ENCODE peak calls at places on chromosomes 3 and 15, in four cellular contexts. S is testis, K is left ventricle myocardium inferior, G is SJSA1. R is an unnamed sample. For H3K4me1, the result is how much of the 10 kb centered on the place peaks cover.

GRCh38 chr3:128082545-128082944 is 30.3 kb downstream of the SEC61A1 start:
- DNase-seq in G (no peak), K (no peak), S (no peak), R (no peak)

GRCh38 chr3:29144807-29145206 is 136.1 kb upstream of the RBMS3 start:
- DNase-seq in G (peak), S (peak), K (peak), R (peak)

GRCh38 chr3:45473841-45474240 is 85.5 kb downstream of the LARS2 start:
- DNase-seq in G (no peak), K (no peak), S (no peak), R (peak)

GRCh38 chr15:50764331-50765201 is 940 bp downstream of the SPPL2A start:
- DNase-seq in S (no peak), K (no peak), G (no peak), R (no peak)

GRCh38 chr3:174440350-174440716 is 418.8 kb upstream of the NAALADL2 start:
- DNase-seq in S (peak), K (no peak), G (no peak), R (peak)

GRCh38 chr3:117141821-117142220 is 432.2 kb downstream of the TUSC7 start:
- DNase-seq in S (no peak), G (no peak), K (no peak), R (no peak)

GRCh38 chr15:85179700-85180099 is 198.0 kb downstream of the PDE8A start:
- DNase-seq in K (no peak), S (no peak), G (no peak), R (no peak)

GRCh38 chr3:131794766-131795381 is 239.9 kb downstream of the CPNE4 start:
- DNase-seq in G (no peak), K (no peak), S (peak), R (peak)

GRCh38 chr3:176974303-176974702 is 223.0 kb downstream of the TBL1XR1 start:
- DNase-seq in S (no peak), K (no peak), G (no peak), R (no peak)

GRCh38 chr3:52446042-52446441 is 1.1 kb upstream of the SEMA3G start:
- DNase-seq in K (no peak), S (no peak), G (no peak), R (no peak)

GRCh38 chr3:27606537-27606936 is 115.6 kb downstream of the EOMES start:
- DNase-seq in S (no peak), G (no peak), K (no peak), R (no peak)

GRCh38 chr15:65368300-65368617 is 9.5 kb downstream of the IGDCC3 start:
- DNase-seq in G (no peak), S (no peak), K (no peak), R (peak)

GRCh38 chr3:47781326-47781684 is 388 bp downstream of the SMARCC1 start:
- DNase-seq in S (peak), G (peak), K (peak), R (peak)

GRCh38 chr3:177811835-177812234 is 614.6 kb upstream of the TBL1XR1 start:
- DNase-seq in S (no peak), K (no peak), G (no peak), R (no peak)

GRCh38 chr15:46768287-46768686 is 949.0 kb upstream of the SEMA6D start:
- DNase-seq in G (no peak), K (no peak), S (no peak), R (no peak)

GRCh38 chr15:100291106-100291505 is 50.7 kb downstream of the ADAMTS17 start:
- DNase-seq in S (no peak), G (no peak), K (no peak), R (no peak)

GRCh38 chr15:74955017-74955416 is 1.6 kb downstream of the RPP25 start:
- DNase-seq in K (no peak), G (no peak), S (no peak), R (no peak)

GRCh38 chr15:49441816-49442215 is 18.8 kb downstream of the FGF7 start:
- DNase-seq in S (no peak), G (no peak), K (no peak), R (no peak)
- H3K4me3 ChIP-seq in S (no peak), G (no peak), K (no peak), R (no peak)

GRCh38 chr3:12979947-12980487 is 93.2 kb downstream of the IQSEC1 start:
- DNase-seq in K (no peak), G (no peak), S (no peak), R (no peak)
- H3K4me1 ChIP-seq in K (under half), G (under half), S (under half), R (under half)

GRCh38 chr15:61396235-61396927 is 167.3 kb upstream of the RORA start:
- DNase-seq in S (no peak), K (no peak), G (no peak), R (no peak)

GRCh38 chr15:61398310-61398709 is 169.2 kb upstream of the RORA start:
- DNase-seq in S (no peak), G (no peak), K (no peak), R (no peak)

GRCh38 chr15:61393524-61393923 is 164.4 kb upstream of the RORA start:
- DNase-seq in K (no peak), S (no peak), G (no peak), R (no peak)

GRCh38 chr15:61390138-61390537 is 161.0 kb upstream of the RORA start:
- DNase-seq in K (no peak), S (no peak), G (no peak), R (no peak)

DNA sequence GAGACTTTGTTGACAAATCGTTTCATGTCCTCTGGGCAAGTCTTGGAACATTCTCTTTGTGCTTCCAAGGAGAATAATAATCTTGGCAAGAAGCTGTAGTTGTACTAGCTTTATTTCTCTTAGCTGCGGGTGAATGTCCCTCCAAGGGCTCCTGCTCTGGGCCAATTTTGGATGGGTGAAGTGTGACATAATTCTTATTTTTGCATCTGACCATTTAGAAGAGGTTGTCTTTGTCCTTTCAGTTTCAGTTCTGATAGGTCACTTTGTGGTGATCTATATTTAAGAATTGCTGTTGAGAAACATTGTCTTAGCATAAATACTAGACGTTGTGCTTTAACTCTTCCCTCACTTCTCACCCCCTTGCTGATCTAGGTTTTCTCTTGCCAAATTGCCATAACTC is 164.8 kb upstream of the RORA start:
- DNase-seq in S (peak), G (no peak), K (no peak), R (no peak)
- H3K4me3 ChIP-seq in S (no peak), G (no peak), K (peak), R (no peak)

GRCh38 chr3:185712337-185712736 is 112.5 kb downstream of the IGF2BP2 start:
- DNase-seq in G (no peak), S (no peak), K (no peak), R (no peak)
- H3K4me1 ChIP-seq in G (half or more), S (under half), K (under half), R (under half)